ENCODE peak calls at places on chromosomes 7 and 10, in seven cellular contexts. One of them, this sample, is unnamed. For H3K4me1 and H3K9me3, the result is how much of the 10 kb centered on the place peaks cover.

GRCh38 chr10:131972474-131973071 is 9.2 kb downstream of the BNIP3 start:
- DNase-seq in astrocyte: no peak
- DNase-seq in trophoblast cell: no peak
- DNase-seq in colonic mucosa: peak
- DNase-seq in hepatocyte: no peak
- DNase-seq in breast epithelium: peak
- DNase-seq in thoracic aorta: no peak
- DNase-seq in this sample: peak

GRCh38 chr7:1848911-1849311 is 178.8 kb downstream of the ELFN1 start:
- DNase-seq in thoracic aorta: no peak
- DNase-seq in hepatocyte: no peak
- DNase-seq in astrocyte: no peak
- DNase-seq in colonic mucosa: no peak
- DNase-seq in breast epithelium: no peak
- DNase-seq in trophoblast cell: no peak
- DNase-seq in this sample: no peak

GRCh38 chr10:119353438-119353837 is 146.1 kb downstream of the GRK5 start:
- DNase-seq in trophoblast cell: no peak
- DNase-seq in astrocyte: no peak
- DNase-seq in breast epithelium: no peak
- DNase-seq in colonic mucosa: no peak
- DNase-seq in thoracic aorta: no peak
- DNase-seq in hepatocyte: no peak
- DNase-seq in this sample: no peak

GRCh38 chr7:128940494-128941322 is 3.0 kb downstream of the IRF5 start:
- DNase-seq in trophoblast cell: no peak
- DNase-seq in breast epithelium: no peak
- DNase-seq in astrocyte: no peak
- DNase-seq in colonic mucosa: peak
- DNase-seq in thoracic aorta: no peak
- DNase-seq in hepatocyte: no peak
- DNase-seq in this sample: no peak

GRCh38 chr7:130971297-130971696 is 237.3 kb upstream of the KLF14 start:
- DNase-seq in hepatocyte: no peak
- DNase-seq in trophoblast cell: peak
- DNase-seq in astrocyte: no peak
- DNase-seq in breast epithelium: no peak
- DNase-seq in colonic mucosa: no peak
- DNase-seq in thoracic aorta: no peak
- DNase-seq in this sample: no peak

GRCh38 chr7:133836666-133837065 is 290.5 kb upstream of the LRGUK start:
- DNase-seq in colonic mucosa: no peak
- DNase-seq in astrocyte: no peak
- DNase-seq in trophoblast cell: no peak
- DNase-seq in hepatocyte: no peak
- DNase-seq in breast epithelium: no peak
- DNase-seq in thoracic aorta: no peak
- DNase-seq in this sample: no peak

GRCh38 chr7:84139986-84140729 is 54.4 kb downstream of the SEMA3A start:
- DNase-seq in thoracic aorta: no peak
- DNase-seq in colonic mucosa: no peak
- DNase-seq in breast epithelium: no peak
- DNase-seq in trophoblast cell: no peak
- DNase-seq in astrocyte: peak
- DNase-seq in hepatocyte: no peak
- DNase-seq in this sample: no peak

GRCh38 chr10:50409965-50410811 is 158.9 kb upstream of the ASAH2 start:
- DNase-seq in breast epithelium: no peak
- DNase-seq in colonic mucosa: no peak
- DNase-seq in hepatocyte: no peak
- DNase-seq in thoracic aorta: no peak
- DNase-seq in trophoblast cell: peak
- DNase-seq in astrocyte: peak
- DNase-seq in this sample: no peak

GRCh38 chr7:26388256-26388655 is 96.6 kb downstream of the SNX10 start:
- DNase-seq in trophoblast cell: no peak
- DNase-seq in colonic mucosa: no peak
- DNase-seq in astrocyte: no peak
- DNase-seq in thoracic aorta: no peak
- DNase-seq in breast epithelium: no peak
- DNase-seq in hepatocyte: no peak
- DNase-seq in this sample: no peak

GRCh38 chr10:26480909-26481703 is 43.0 kb downstream of the APBB1IP start:
- DNase-seq in astrocyte: no peak
- DNase-seq in thoracic aorta: no peak
- DNase-seq in colonic mucosa: no peak
- DNase-seq in breast epithelium: no peak
- DNase-seq in hepatocyte: no peak
- DNase-seq in trophoblast cell: no peak
- DNase-seq in this sample: peak

GRCh38 chr7:132145466-132145865 is 430.8 kb downstream of the PLXNA4 start:
- DNase-seq in breast epithelium: peak
- DNase-seq in trophoblast cell: peak
- DNase-seq in hepatocyte: peak
- DNase-seq in thoracic aorta: peak
- DNase-seq in astrocyte: peak
- DNase-seq in colonic mucosa: peak
- DNase-seq in this sample: no peak

GRCh38 chr10:59091239-59091638 is 85.2 kb upstream of the PHYHIPL start:
- DNase-seq in trophoblast cell: no peak
- DNase-seq in colonic mucosa: no peak
- DNase-seq in astrocyte: no peak
- DNase-seq in thoracic aorta: no peak
- DNase-seq in hepatocyte: no peak
- DNase-seq in breast epithelium: no peak
- DNase-seq in this sample: no peak

GRCh38 chr10:97278491-97278989 is 13.9 kb downstream of the ARHGAP19 start:
- DNase-seq in astrocyte: peak
- DNase-seq in hepatocyte: peak
- DNase-seq in breast epithelium: no peak
- DNase-seq in thoracic aorta: no peak
- DNase-seq in trophoblast cell: peak
- DNase-seq in colonic mucosa: no peak
- DNase-seq in this sample: peak

GRCh38 chr10:20481054-20481453 is 416.1 kb downstream of the NEBL start:
- DNase-seq in thoracic aorta: no peak
- DNase-seq in hepatocyte: no peak
- DNase-seq in colonic mucosa: no peak
- DNase-seq in breast epithelium: no peak
- DNase-seq in trophoblast cell: no peak
- DNase-seq in astrocyte: no peak
- DNase-seq in this sample: no peak

GRCh38 chr7:23062452-23062851 is 43.1 kb upstream of the KLHL7 start:
- DNase-seq in astrocyte: peak
- DNase-seq in hepatocyte: no peak
- DNase-seq in thoracic aorta: no peak
- DNase-seq in trophoblast cell: peak
- DNase-seq in breast epithelium: no peak
- DNase-seq in colonic mucosa: no peak
- DNase-seq in this sample: no peak

GRCh38 chr10:132880148-132880981 is 62.0 kb downstream of the CFAP46 start:
- DNase-seq in colonic mucosa: no peak
- DNase-seq in breast epithelium: peak
- DNase-seq in hepatocyte: no peak
- DNase-seq in astrocyte: no peak
- DNase-seq in trophoblast cell: no peak
- DNase-seq in thoracic aorta: no peak
- DNase-seq in this sample: no peak

GRCh38 chr7:74554178-74554577 is 100.5 kb downstream of the GTF2IRD1 start:
- DNase-seq in breast epithelium: no peak
- DNase-seq in colonic mucosa: no peak
- DNase-seq in thoracic aorta: no peak
- DNase-seq in astrocyte: no peak
- DNase-seq in trophoblast cell: no peak
- DNase-seq in hepatocyte: no peak
- DNase-seq in this sample: no peak

GRCh38 chr7:37674534-37674933 is 9.0 kb upstream of the GPR141 start:
- DNase-seq in colonic mucosa: no peak
- DNase-seq in hepatocyte: no peak
- DNase-seq in breast epithelium: no peak
- DNase-seq in trophoblast cell: peak
- DNase-seq in thoracic aorta: no peak
- DNase-seq in astrocyte: no peak
- DNase-seq in this sample: no peak

GRCh38 chr10:125423569-125423968 is 259.4 kb downstream of the TEX36 start:
- DNase-seq in thoracic aorta: no peak
- DNase-seq in trophoblast cell: no peak
- DNase-seq in breast epithelium: no peak
- DNase-seq in colonic mucosa: no peak
- DNase-seq in astrocyte: no peak
- DNase-seq in hepatocyte: no peak
- DNase-seq in this sample: no peak

GRCh38 chr7:14510268-14510667 is 392.3 kb downstream of the DGKB start:
- DNase-seq in astrocyte: no peak
- DNase-seq in breast epithelium: no peak
- DNase-seq in colonic mucosa: no peak
- DNase-seq in trophoblast cell: no peak
- DNase-seq in hepatocyte: no peak
- DNase-seq in thoracic aorta: no peak
- DNase-seq in this sample: no peak

GRCh38 chr7:82319674-82320118 is 123.9 kb downstream of the CACNA2D1 start:
- DNase-seq in astrocyte: peak
- DNase-seq in hepatocyte: peak
- DNase-seq in trophoblast cell: no peak
- DNase-seq in thoracic aorta: peak
- DNase-seq in colonic mucosa: peak
- DNase-seq in breast epithelium: no peak
- DNase-seq in this sample: no peak

GRCh38 chr10:43687373-43687772 is 38.7 kb upstream of the ZNF32 start:
- DNase-seq in trophoblast cell: no peak
- DNase-seq in thoracic aorta: no peak
- DNase-seq in colonic mucosa: no peak
- DNase-seq in hepatocyte: no peak
- DNase-seq in breast epithelium: no peak
- DNase-seq in astrocyte: no peak
- DNase-seq in this sample: no peak

GRCh38 chr10:22942437-22942836 is 14.6 kb downstream of the ARMC3 start:
- DNase-seq in hepatocyte: no peak
- DNase-seq in trophoblast cell: no peak
- DNase-seq in thoracic aorta: no peak
- DNase-seq in colonic mucosa: no peak
- DNase-seq in astrocyte: no peak
- DNase-seq in breast epithelium: no peak
- DNase-seq in this sample: no peak

GRCh38 chr7:4958477-4959301 is at the start of gene MMD2:
- DNase-seq in colonic mucosa: no peak
- DNase-seq in hepatocyte: no peak
- DNase-seq in astrocyte: no peak
- DNase-seq in breast epithelium: no peak
- DNase-seq in thoracic aorta: no peak
- DNase-seq in trophoblast cell: no peak
- DNase-seq in this sample: no peak

GRCh38 chr10:26621889-26622681 is 75.4 kb upstream of the PDSS1 start:
- DNase-seq in trophoblast cell: peak
- DNase-seq in colonic mucosa: peak
- DNase-seq in thoracic aorta: no peak
- DNase-seq in astrocyte: peak
- DNase-seq in hepatocyte: peak
- DNase-seq in breast epithelium: no peak
- DNase-seq in this sample: no peak

GRCh38 chr7:14747701-14748100 is 154.8 kb downstream of the DGKB start:
- DNase-seq in astrocyte: no peak
- DNase-seq in hepatocyte: no peak
- DNase-seq in thoracic aorta: no peak
- DNase-seq in breast epithelium: no peak
- DNase-seq in trophoblast cell: no peak
- DNase-seq in colonic mucosa: no peak
- DNase-seq in this sample: no peak

GRCh38 chr10:27742195-27742925 is 3.3 kb downstream of the MKX start:
- DNase-seq in astrocyte: peak
- DNase-seq in trophoblast cell: peak
- DNase-seq in hepatocyte: peak
- DNase-seq in thoracic aorta: no peak
- DNase-seq in breast epithelium: peak
- DNase-seq in colonic mucosa: peak
- DNase-seq in this sample: peak
- H3K4me1 ChIP-seq in astrocyte: under half
- H3K4me1 ChIP-seq in trophoblast cell: under half
- H3K4me1 ChIP-seq in hepatocyte: under half
- H3K4me1 ChIP-seq in thoracic aorta: under half
- H3K4me1 ChIP-seq in breast epithelium: under half
- H3K4me1 ChIP-seq in colonic mucosa: under half
- H3K4me1 ChIP-seq in this sample: half or more

GRCh38 chr7:158216198-158216597 is 371.4 kb downstream of the PTPRN2 start:
- DNase-seq in trophoblast cell: no peak
- DNase-seq in hepatocyte: no peak
- DNase-seq in breast epithelium: no peak
- DNase-seq in thoracic aorta: no peak
- DNase-seq in astrocyte: no peak
- DNase-seq in colonic mucosa: no peak
- DNase-seq in this sample: no peak
- H3K9me3 ChIP-seq in trophoblast cell: under half
- H3K9me3 ChIP-seq in hepatocyte: under half
- H3K9me3 ChIP-seq in breast epithelium: under half
- H3K9me3 ChIP-seq in thoracic aorta: under half
- H3K9me3 ChIP-seq in astrocyte: under half
- H3K9me3 ChIP-seq in colonic mucosa: under half
- H3K9me3 ChIP-seq in this sample: under half

GRCh38 chr7:151079199-151079910 is 1.3 kb downstream of the FASTK start:
- DNase-seq in colonic mucosa: no peak
- DNase-seq in thoracic aorta: no peak
- DNase-seq in hepatocyte: no peak
- DNase-seq in astrocyte: no peak
- DNase-seq in trophoblast cell: no peak
- DNase-seq in breast epithelium: no peak
- DNase-seq in this sample: no peak
- H3K4me1 ChIP-seq in colonic mucosa: under half
- H3K4me1 ChIP-seq in thoracic aorta: under half
- H3K4me1 ChIP-seq in hepatocyte: under half
- H3K4me1 ChIP-seq in astrocyte: under half
- H3K4me1 ChIP-seq in trophoblast cell: under half
- H3K4me1 ChIP-seq in breast epithelium: under half
- H3K4me1 ChIP-seq in this sample: under half

DNA sequence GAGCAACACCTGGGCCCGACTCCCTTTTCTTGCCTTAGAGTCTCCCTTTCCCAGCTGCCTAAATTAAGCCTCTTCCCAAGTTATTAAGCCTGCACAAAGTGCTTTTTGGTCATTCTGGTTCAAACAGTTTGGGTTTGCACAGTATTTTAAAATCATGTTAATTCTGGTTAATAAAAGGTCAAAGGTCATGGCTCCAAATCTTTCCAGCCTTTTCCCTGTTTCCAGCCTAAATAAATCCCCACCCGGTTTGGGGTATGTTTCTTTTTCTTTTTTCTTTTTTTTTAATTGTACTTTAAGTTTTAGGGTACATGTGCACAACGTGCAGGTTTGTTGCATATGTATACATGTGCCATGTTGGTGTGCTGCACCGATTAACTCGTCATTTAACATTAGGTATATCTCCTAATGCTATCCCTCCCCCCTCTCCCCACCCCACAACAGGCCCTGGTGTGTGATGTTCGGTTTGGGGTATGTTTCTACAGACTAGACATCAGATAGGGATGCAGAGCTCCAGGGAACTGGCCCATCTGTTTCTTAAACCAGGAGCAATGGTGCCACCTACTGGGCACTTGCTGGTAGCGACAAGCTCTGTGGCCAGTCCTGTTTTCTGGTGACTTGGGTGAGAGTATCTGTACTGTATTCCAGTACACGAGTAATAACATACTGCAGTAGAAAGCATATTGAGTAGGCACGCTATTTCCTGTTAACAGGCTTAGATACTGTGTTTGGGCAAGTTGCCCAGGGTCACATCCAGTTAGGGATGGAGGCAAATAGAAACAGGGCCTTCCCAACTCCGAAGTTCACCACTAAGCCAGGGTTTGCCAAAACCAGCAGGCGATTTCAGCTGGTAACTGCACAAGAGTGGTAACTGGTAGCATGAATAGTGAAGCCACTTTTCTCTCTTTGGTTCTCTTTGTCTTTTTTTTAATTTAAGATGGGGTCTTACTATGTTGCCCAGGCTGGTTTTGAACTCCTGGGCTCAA is 60.6 kb upstream of the TRIM8 start:
- DNase-seq in astrocyte: peak
- DNase-seq in colonic mucosa: peak
- DNase-seq in hepatocyte: peak
- DNase-seq in breast epithelium: peak
- DNase-seq in trophoblast cell: peak
- DNase-seq in thoracic aorta: peak
- DNase-seq in this sample: peak
- H3K9me3 ChIP-seq in astrocyte: under half
- H3K9me3 ChIP-seq in colonic mucosa: under half
- H3K9me3 ChIP-seq in hepatocyte: under half
- H3K9me3 ChIP-seq in breast epithelium: under half
- H3K9me3 ChIP-seq in trophoblast cell: under half
- H3K9me3 ChIP-seq in thoracic aorta: under half
- H3K9me3 ChIP-seq in this sample: under half